ENCODE peak calls at places on chromosomes 11 and 22, in four cellular contexts. G is IMR-90, V is sigmoid colon, Y is A549. S is an unnamed sample.
A peak's percentile ranks its signal among the peaks of the same experiment; 100 is the strongest.

GRCh38 chr11:92556435-92556834 is 331.8 kb downstream of the FAT3 start:
- DNase-seq in Y (peak; percentile 7), V (no peak), G (peak; percentile 17), S (no peak)

GRCh38 chr11:69638941-69639681 is 1.8 kb upstream of the CCND1 start:
- DNase-seq in V (peak; percentile 91), G (peak; percentile 97), Y (peak; percentile 98), S (peak; percentile 96)

GRCh38 chr11:35367491-35367890 is 51.9 kb downstream of the SLC1A2 start:
- DNase-seq in Y (no peak), V (no peak), G (peak; percentile 92), S (no peak)

GRCh38 chr22:34236527-34236926 is 316.3 kb upstream of the LARGE1 start:
- DNase-seq in Y (no peak), V (no peak), G (no peak), S (no peak)

GRCh38 chr11:18650859-18651557 is 16.9 kb upstream of the SPTY2D1 start:
- DNase-seq in G (peak; percentile 69), Y (peak; percentile 80), V (no peak), S (no peak)

GRCh38 chr11:123511037-123511870 is 81.2 kb downstream of the GRAMD1B start:
- DNase-seq in G (peak; percentile 88), Y (peak; percentile 83), V (peak; percentile 80), S (peak; percentile 84)

GRCh38 chr11:128365044-128365443 is 222.3 kb downstream of the ETS1 start:
- DNase-seq in G (peak; percentile 85), Y (peak; percentile 9), V (no peak), S (no peak)

GRCh38 chr22:30312053-30312452 is 14.7 kb downstream of the TBC1D10A start:
- DNase-seq in V (no peak), G (peak; percentile 83), Y (no peak), S (no peak)

GRCh38 chr22:49768511-49768910 is 59.2 kb downstream of the BRD1 start:
- DNase-seq in G (no peak), Y (no peak), V (peak; percentile 60), S (peak; percentile 15)

GRCh38 chr11:134668796-134669195 is 256.8 kb upstream of the B3GAT1 start:
- DNase-seq in G (no peak), Y (no peak), V (peak; percentile 45), S (no peak)

GRCh38 chr11:110070176-110070575 is 23.0 kb upstream of the ZC3H12C start:
- DNase-seq in V (no peak), Y (no peak), G (no peak), S (no peak)

GRCh38 chr22:32237905-32238304 is 17.2 kb downstream of the SLC5A4 start:
- DNase-seq in V (no peak), Y (no peak), G (no peak), S (no peak)

GRCh38 chr11:82732734-82733443 is 775 bp downstream of the FAM181B start:
- DNase-seq in G (no peak), V (no peak), Y (no peak), S (no peak)

GRCh38 chr11:96748639-96749370 is 359.0 kb downstream of the JRKL start:
- DNase-seq in Y (no peak), G (peak; percentile 46), V (no peak), S (no peak)

GRCh38 chr11:64299847-64300648 is at the start of gene CATSPERZ:
- DNase-seq in G (no peak), V (no peak), Y (no peak), S (no peak)

GRCh38 chr11:94183251-94183885 is 54.7 kb downstream of the PANX1 start:
- DNase-seq in Y (no peak), V (no peak), G (no peak), S (no peak)

GRCh38 chr11:18105086-18105801 is 638 bp downstream of the SAAL1 start:
- DNase-seq in V (no peak), G (no peak), Y (peak; percentile 6), S (no peak)

GRCh38 chr22:45077286-45077685 is 67.5 kb upstream of the PHF21B start:
- DNase-seq in Y (no peak), G (no peak), V (no peak), S (no peak)

GRCh38 chr11:115626414-115626813 is 122.2 kb upstream of the CADM1 start:
- DNase-seq in G (no peak), V (no peak), Y (no peak), S (no peak)

GRCh38 chr11:10778217-10778970 is 27.3 kb downstream of the CTR9 start:
- DNase-seq in G (peak; percentile 95), Y (no peak), V (peak; percentile 82), S (no peak)
- H3K27ac ChIP-seq in G (peak overlapping the region; percentile 68), Y (no peak overlapping the region), V (peak overlapping the region; percentile 65), S (no peak overlapping the region)

GRCh38 chr22:43330178-43331063 is 12.8 kb downstream of the SCUBE1 start:
- DNase-seq in Y (no peak), V (no peak), G (no peak), S (no peak)
- H3K27ac ChIP-seq in Y (no peak overlapping the region), V (no peak overlapping the region), G (no peak overlapping the region), S (no peak overlapping the region)

DNA sequence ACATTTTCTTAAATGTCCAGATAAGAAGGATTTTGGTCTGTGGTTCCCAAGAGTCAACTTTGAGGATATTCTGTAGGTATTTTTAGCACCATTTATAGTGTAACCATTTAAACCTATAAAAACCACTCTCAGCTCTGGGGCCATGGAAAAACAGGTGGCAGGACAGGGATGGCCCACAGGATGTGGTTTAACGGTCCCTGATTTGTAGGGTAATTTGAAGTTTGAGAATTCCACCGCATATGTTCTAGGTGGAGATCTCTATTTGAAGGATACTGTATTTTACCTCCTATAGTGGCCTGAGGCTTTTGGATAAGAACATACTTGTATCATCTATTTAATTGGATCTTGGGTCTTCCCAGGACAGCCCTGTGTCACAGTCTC is 62.4 kb upstream of the IGLL5 start:
- DNase-seq in V (no peak), Y (no peak), G (no peak), S (no peak)
- H3K27ac ChIP-seq in V (no peak overlapping the region), Y (no peak overlapping the region), G (no peak overlapping the region), S (no peak overlapping the region)

GRCh38 chr11:11582261-11582701 is 39.5 kb downstream of the GALNT18 start:
- DNase-seq in G (no peak), V (no peak), Y (no peak), S (no peak)

GRCh38 chr11:11584937-11585336 is 36.9 kb downstream of the GALNT18 start:
- DNase-seq in Y (no peak), G (peak; percentile 60), V (no peak), S (no peak)

GRCh38 chr11:11583801-11584445 is 37.9 kb downstream of the GALNT18 start:
- DNase-seq in V (no peak), Y (no peak), G (peak; percentile 9), S (no peak)

GRCh38 chr11:11586465-11586864 is 35.3 kb downstream of the GALNT18 start:
- DNase-seq in V (no peak), Y (no peak), G (no peak), S (no peak)

GRCh38 chr11:11584446-11584810 is 37.4 kb downstream of the GALNT18 start:
- DNase-seq in G (peak; percentile 97), V (no peak), Y (peak; percentile 80), S (peak; percentile 84)
- H3K27ac ChIP-seq in G (no peak overlapping the region), V (no peak overlapping the region), Y (peak overlapping the region; percentile 49), S (peak overlapping the region; percentile 93)